ENCODE peak calls at places on chromosomes 13 and 19, in ten cellular contexts. X, J, W, F, E, M, V, K, D and O are unnamed samples.

GRCh38 chr13:93305886-93306285 is 79.3 kb downstream of the GPC6 start:
- DNase-seq in M (no peak), X (no peak), F (no peak), E (no peak), K (no peak), D (no peak), V (no peak), J (no peak), W (no peak), O (no peak)

GRCh38 chr19:17041994-17042393 is 15.4 kb upstream of the CPAMD8 start:
- DNase-seq in V (no peak), K (no peak), E (no peak), X (no peak), F (peak), D (no peak), M (no peak), J (no peak), W (peak), O (no peak)

GRCh38 chr19:29617336-29618266 is 11.5 kb downstream of the POP4 start:
- DNase-seq in F (no peak), W (no peak), D (no peak), X (no peak), V (no peak), K (no peak), M (no peak), J (no peak), E (no peak), O (no peak)

GRCh38 chr13:50509771-50510441 is 333.6 kb downstream of the DLEU7 start:
- DNase-seq in W (no peak), D (no peak), M (no peak), V (no peak), E (no peak), K (no peak), J (no peak), F (no peak), X (no peak), O (no peak)

GRCh38 chr19:3184847-3185481 is 766 bp upstream of the NCLN start:
- DNase-seq in X (no peak), M (no peak), D (peak), F (peak), V (no peak), E (no peak), J (peak), W (no peak), K (no peak), O (peak)

GRCh38 chr13:77565635-77566034 is 30.1 kb downstream of the SCEL start:
- DNase-seq in X (peak), K (no peak), W (peak), J (peak), V (no peak), E (no peak), D (peak), M (no peak), F (no peak), O (no peak)

GRCh38 chr13:24287748-24288287 is 21.6 kb upstream of the C1QTNF9 start:
- DNase-seq in X (no peak), D (peak), V (no peak), M (no peak), E (peak), K (no peak), F (no peak), J (no peak), W (no peak), O (no peak)

GRCh38 chr19:34256835-34257558 is 2.6 kb downstream of the GARRE1 start:
- DNase-seq in E (no peak), W (no peak), D (no peak), V (no peak), K (no peak), F (no peak), M (no peak), X (no peak), J (no peak), O (no peak)

GRCh38 chr19:4877753-4878490 is 10.5 kb upstream of the PLIN3 start:
- DNase-seq in V (no peak), K (no peak), X (no peak), E (no peak), M (no peak), D (peak), W (no peak), J (peak), F (peak), O (peak)

GRCh38 chr13:87147076-87147475 is 524.1 kb upstream of the SLITRK5 start:
- DNase-seq in V (no peak), E (no peak), F (no peak), K (no peak), M (no peak), J (no peak), D (no peak), W (no peak), X (no peak), O (no peak)

GRCh38 chr13:41742917-41743552 is 217.9 kb downstream of the VWA8 start:
- DNase-seq in F (no peak), J (no peak), M (no peak), X (no peak), V (no peak), E (no peak), K (no peak), W (no peak), D (no peak), O (no peak)

GRCh38 chr13:59356607-59357006 is 807.1 kb downstream of the DIAPH3 start:
- DNase-seq in J (no peak), X (no peak), K (no peak), M (no peak), D (no peak), V (no peak), E (peak), F (peak), W (peak), O (no peak)

GRCh38 chr19:17089238-17089637 is 13.7 kb downstream of the MYO9B start:
- DNase-seq in E (no peak), F (no peak), M (no peak), K (no peak), W (no peak), J (no peak), X (no peak), V (no peak), D (no peak), O (no peak)

GRCh38 chr13:30551194-30551593 is 66.5 kb upstream of the USPL1 start:
- DNase-seq in X (no peak), V (no peak), M (no peak), K (no peak), W (peak), E (peak), F (no peak), D (peak), J (peak), O (no peak)

GRCh38 chr13:91058066-91058465 is 289.4 kb upstream of the MIR17HG start:
- DNase-seq in J (peak), E (no peak), V (no peak), W (no peak), D (no peak), F (no peak), X (no peak), K (no peak), M (no peak), O (no peak)

GRCh38 chr13:24834902-24835510 is 71.0 kb downstream of the RNF17 start:
- DNase-seq in M (no peak), V (no peak), J (no peak), E (no peak), F (peak), K (no peak), X (no peak), W (no peak), D (no peak), O (no peak)

GRCh38 chr19:29845576-29846176 is 33.9 kb downstream of the CCNE1 start:
- DNase-seq in D (peak), J (peak), W (no peak), X (no peak), V (no peak), E (peak), M (no peak), F (peak), K (no peak), O (no peak)

GRCh38 chr13:24149306-24150032 is 11.1 kb upstream of the SPATA13 start:
- DNase-seq in W (no peak), V (no peak), D (no peak), E (no peak), J (no peak), M (no peak), X (no peak), F (no peak), K (no peak), O (no peak)

GRCh38 chr13:29118471-29118870 is 298.3 kb downstream of the MTUS2 start:
- DNase-seq in E (no peak), J (no peak), F (no peak), X (no peak), W (no peak), V (no peak), M (no peak), D (no peak), K (no peak), O (no peak)

GRCh38 chr19:28495046-28495445 is 717.9 kb downstream of the UQCRFS1 start:
- DNase-seq in D (no peak), E (no peak), J (no peak), V (no peak), M (no peak), K (no peak), X (no peak), F (no peak), W (no peak), O (no peak)
- TF ChIP-seq POLR2AphosphoS5 in D (no peak), E (no peak), J (no peak), V (no peak), M (no peak), K (no peak), X (no peak), F (no peak), W (no peak), O (no peak)

GRCh38 chr19:912181-913079 is 589 bp downstream of the R3HDM4 start:
- DNase-seq in E (no peak), X (no peak), J (no peak), K (no peak), F (no peak), M (no peak), V (no peak), D (no peak), W (no peak), O (no peak)

GRCh38 chr19:906480-906879 is 6.5 kb downstream of the R3HDM4 start:
- DNase-seq in D (no peak), E (no peak), V (no peak), K (no peak), M (no peak), X (no peak), F (no peak), W (no peak), J (no peak), O (no peak)

GRCh38 chr19:913080-913748 is at the start of gene R3HDM4:
- DNase-seq in D (peak), X (no peak), M (peak), E (peak), W (peak), J (peak), K (no peak), V (no peak), F (peak), O (peak)

GRCh38 chr19:907183-907853 is 5.7 kb downstream of the R3HDM4 start:
- DNase-seq in X (no peak), M (no peak), W (no peak), V (no peak), J (no peak), F (no peak), D (no peak), E (no peak), K (no peak), O (no peak)

DNA sequence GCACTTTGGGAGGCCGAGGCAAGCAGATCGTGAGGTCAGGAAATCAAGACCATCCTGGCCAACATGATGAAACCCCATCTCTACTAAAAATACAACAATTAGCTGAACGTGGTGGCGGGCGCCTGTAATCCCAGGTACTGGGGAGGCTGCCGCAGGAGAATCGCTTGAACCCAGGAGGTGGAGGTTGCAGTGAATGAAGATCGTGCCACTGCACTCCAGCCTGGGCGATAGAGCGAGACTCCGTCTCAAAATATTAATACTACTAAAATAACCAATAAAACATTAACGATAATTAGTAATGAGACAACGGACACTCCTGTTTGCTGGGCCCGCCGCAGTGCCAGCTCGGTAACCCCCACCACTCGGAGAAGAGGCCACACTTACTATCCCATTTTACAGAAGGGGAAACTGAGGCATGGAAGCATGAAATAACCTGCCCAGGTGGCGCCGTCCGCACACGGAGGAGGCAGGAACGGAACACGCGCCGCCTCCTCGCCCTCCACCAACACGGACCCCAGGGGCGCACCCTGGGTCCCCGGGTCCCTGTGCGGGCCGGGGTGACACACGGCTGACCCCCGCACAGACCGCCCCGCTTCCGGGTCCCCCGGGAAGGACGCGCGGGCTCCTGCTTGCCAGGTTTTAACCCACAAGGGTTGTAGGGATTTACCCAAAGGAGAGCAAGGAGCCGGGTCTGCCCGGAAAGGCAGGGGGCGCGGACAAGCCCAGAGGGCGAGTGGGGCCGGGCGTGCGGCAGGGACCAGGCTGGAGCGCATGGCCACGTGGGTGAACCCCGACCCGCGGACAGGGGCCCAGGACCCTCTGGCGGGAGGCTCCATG is 1.6 kb downstream of the R3HDM4 start:
- DNase-seq in F (no peak), M (no peak), K (no peak), E (no peak), X (no peak), V (no peak), J (peak), D (peak), W (no peak), O (no peak)
- H3K4me3 ChIP-seq in F (no peak), M (no peak), K (peak), E (no peak), X (peak), V (no peak), J (peak), D (no peak), W (no peak), O (peak)

DNA sequence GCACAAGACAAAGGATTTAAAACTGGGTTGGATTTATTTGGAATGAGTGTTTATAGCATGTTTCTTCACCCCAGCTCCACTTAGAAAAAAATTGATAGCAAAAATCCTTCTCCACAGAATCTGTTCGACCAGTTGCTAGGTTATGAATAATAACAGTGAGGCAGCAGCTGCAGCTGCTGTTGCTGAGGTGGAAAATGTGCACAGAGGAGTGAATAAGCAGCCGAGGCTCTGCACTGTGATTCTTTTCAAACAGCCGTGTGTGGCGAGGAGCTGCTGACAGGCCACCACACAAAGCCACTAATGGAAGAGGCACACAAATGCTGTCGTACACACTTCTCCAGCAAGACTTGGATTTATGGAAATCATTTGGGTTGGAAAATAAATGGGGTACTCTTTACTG is 6.4 kb upstream of the RASL11A start:
- DNase-seq in X (no peak), E (no peak), K (no peak), V (no peak), D (peak), M (no peak), J (no peak), W (no peak), F (no peak), O (no peak)
- TF ChIP-seq POLR2AphosphoS5 in X (no peak), E (no peak), K (no peak), V (peak), D (no peak), M (no peak), J (no peak), W (no peak), F (no peak), O (peak)

GRCh38 chr19:42327381-42327780 is 1.9 kb downstream of the MEGF8 start:
- DNase-seq in F (no peak), D (no peak), X (no peak), J (no peak), W (no peak), M (no peak), V (no peak), K (no peak), E (no peak), O (no peak)
- H3K4me3 ChIP-seq in F (no peak), D (peak), X (no peak), J (no peak), W (no peak), M (no peak), V (no peak), K (no peak), E (no peak), O (no peak)